ENCODE peak calls at places on chromosomes 5 and 9, in four cellular contexts. T, Z, O and F are unnamed samples.

GRCh38 chr5:72166070-72166979 is 59.0 kb downstream of the MAP1B start:
- DNase-seq in T (peak; percentile 38), O (no peak), Z (peak; percentile 83), F (peak; percentile 58)

GRCh38 chr5:5432020-5432707 is 9.7 kb downstream of the ICE1 start:
- DNase-seq in Z (peak; percentile 30), O (no peak), T (no peak), F (no peak)

GRCh38 chr9:96495341-96495740 is 45.4 kb downstream of the HABP4 start:
- DNase-seq in O (no peak), T (peak; percentile 79), Z (peak; percentile 55), F (no peak)

GRCh38 chr5:1465966-1466471 is 20.8 kb upstream of the SLC6A3 start:
- DNase-seq in Z (no peak), O (no peak), T (peak; percentile 26), F (no peak)

GRCh38 chr9:89078860-89079259 is 87.6 kb downstream of the S1PR3 start:
- DNase-seq in Z (no peak), O (no peak), T (no peak), F (no peak)

GRCh38 chr5:22372376-22372775 is 480.8 kb downstream of the CDH12 start:
- DNase-seq in T (no peak), O (no peak), Z (peak; percentile 9), F (peak; percentile 11)

GRCh38 chr5:133319905-133320520 is 268.2 kb downstream of the HSPA4 start:
- DNase-seq in Z (no peak), O (no peak), T (no peak), F (no peak)

GRCh38 chr5:179504600-179505396 is 45.6 kb upstream of the RUFY1 start:
- DNase-seq in O (no peak), T (no peak), Z (no peak), F (peak; percentile 34)

GRCh38 chr5:132476853-132477729 is 13.5 kb downstream of the IRF1 start:
- DNase-seq in T (peak; percentile 27), O (no peak), Z (no peak), F (no peak)

GRCh38 chr5:79853676-79854418 is 137.2 kb downstream of the MTX3 start:
- DNase-seq in Z (peak; percentile 75), O (no peak), T (no peak), F (no peak)
- TF ChIP-seq CTCF in Z (peak; percentile 33), O (no peak), T (no peak), F (no peak)

GRCh38 chr9:109035684-109036423 is 22.6 kb upstream of the CTNNAL1 start:
- DNase-seq in Z (peak; percentile 63), O (peak; percentile 64), T (peak; percentile 61), F (no peak)
- H3K27ac ChIP-seq in Z (peak overlapping the region; percentile 40), O (peak overlapping the region; percentile 53), T (peak overlapping the region; percentile 54), F (peak overlapping the region; percentile 1)

GRCh38 chr9:68508547-68508946 is 32.1 kb downstream of the TMEM252 start:
- DNase-seq in Z (no peak), T (no peak), O (no peak), F (no peak)

GRCh38 chr9:68505681-68506409 is 34.8 kb downstream of the TMEM252 start:
- DNase-seq in Z (no peak), O (no peak), T (no peak), F (no peak)

GRCh38 chr9:68507796-68508145 is 32.9 kb downstream of the TMEM252 start:
- DNase-seq in Z (no peak), T (no peak), O (no peak), F (no peak)

GRCh38 chr9:68509689-68510088 is 31.0 kb downstream of the TMEM252 start:
- DNase-seq in O (no peak), Z (no peak), T (no peak), F (no peak)

DNA sequence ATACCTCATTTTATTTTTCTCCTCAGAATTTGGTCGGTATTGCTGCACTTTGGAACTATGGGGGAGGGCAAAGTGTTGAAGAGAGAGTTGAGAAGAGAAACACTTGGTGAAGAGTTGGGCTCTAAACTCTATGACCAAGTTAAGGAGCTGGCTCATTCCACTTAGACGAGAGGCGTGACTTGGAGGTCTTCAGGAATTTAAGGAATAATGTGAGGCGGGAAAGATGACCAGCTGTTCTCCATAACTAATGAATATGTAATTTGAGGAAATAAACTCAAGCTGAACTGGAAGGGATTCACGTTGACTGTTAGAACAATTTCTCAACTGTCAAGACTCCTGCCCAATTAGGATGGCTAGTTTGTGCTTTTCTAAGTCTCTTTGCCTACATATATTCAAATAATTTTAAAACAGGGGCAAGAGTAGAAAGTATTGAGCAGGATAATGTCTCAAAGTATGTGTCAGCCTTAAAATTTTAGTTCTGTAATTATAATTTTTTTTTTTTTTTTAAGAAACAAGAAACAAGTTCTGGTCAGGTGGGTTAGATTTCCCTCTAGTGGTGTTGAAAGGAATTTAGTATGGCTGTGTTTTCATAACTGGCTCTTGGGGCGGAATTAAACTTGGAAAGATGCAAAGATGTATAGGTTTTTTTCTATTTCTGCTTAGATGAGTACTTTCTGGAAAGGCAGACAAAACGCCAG is 33.4 kb downstream of the TMEM252 start:
- DNase-seq in Z (peak; percentile 6), T (no peak), O (no peak), F (peak; percentile 46)
- TF ChIP-seq CTCF in Z (peak; percentile 62), T (peak; percentile 72), O (peak; percentile 66), F (peak; percentile 74)

GRCh38 chr5:35877655-35878054 is 21.0 kb downstream of the IL7R start:
- DNase-seq in T (no peak), O (no peak), Z (no peak), F (no peak)

GRCh38 chr5:35876922-35877321 is 20.2 kb downstream of the IL7R start:
- DNase-seq in O (no peak), Z (peak; percentile 29), T (no peak), F (peak; percentile 37)

GRCh38 chr5:35878079-35878478 is 21.4 kb downstream of the IL7R start:
- DNase-seq in Z (no peak), O (no peak), T (no peak), F (no peak)

GRCh38 chr5:35879649-35880048 is 23.0 kb downstream of the IL7R start:
- DNase-seq in O (no peak), Z (no peak), T (no peak), F (no peak)

DNA sequence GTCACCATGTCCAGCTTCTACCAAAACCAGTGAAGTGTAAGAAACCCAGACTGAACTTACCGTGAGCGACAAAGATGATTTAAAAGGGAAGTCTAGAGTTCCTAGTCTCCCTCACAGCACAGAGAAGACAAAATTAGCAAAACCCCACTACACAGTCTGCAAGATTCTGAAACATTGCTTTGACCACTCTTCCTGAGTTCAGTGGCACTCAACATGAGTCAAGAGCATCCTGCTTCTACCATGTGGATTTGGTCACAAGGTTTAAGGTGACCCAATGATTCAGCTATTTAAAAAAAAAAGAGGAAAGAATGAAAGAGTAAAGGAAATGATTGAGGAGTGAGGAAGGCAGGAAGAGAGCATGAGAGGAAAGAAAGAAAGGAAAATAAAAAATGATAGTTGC is 19.8 kb downstream of the IL7R start:
- DNase-seq in O (no peak), T (no peak), Z (no peak), F (no peak)
- H3K27ac ChIP-seq in O (no peak overlapping the region), T (no peak overlapping the region), Z (no peak overlapping the region), F (no peak overlapping the region)

GRCh38 chr5:149151717-149152116 is 10.4 kb downstream of the ABLIM3 start:
- DNase-seq in O (no peak), T (no peak), Z (no peak), F (no peak)
- TF ChIP-seq CTCF in O (no peak), T (no peak), Z (peak; percentile 49), F (peak; percentile 17)

GRCh38 chr5:65981548-65981947 is 55.2 kb downstream of the ERBIN start:
- DNase-seq in O (no peak), T (no peak), Z (no peak), F (no peak)
- H3K27ac ChIP-seq in O (no peak overlapping the region), T (no peak overlapping the region), Z (no peak overlapping the region), F (no peak overlapping the region)